ENCODE peak calls at places on chromosomes 13 and 19, in ten cellular contexts. K, R, P, X, A, C, N, W, E and Y are unnamed samples.

GRCh38 chr13:77874406-77874805 is 44.2 kb downstream of the EDNRB start:
- ATAC-seq in K (no peak), R (no peak), P (no peak), X (no peak), A (no peak), C (no peak), N (no peak), W (no peak), E (no peak), Y (no peak)

GRCh38 chr19:45621389-45621788 is 17.8 kb downstream of the EML2 start:
- ATAC-seq in K (no peak), R (no peak), P (no peak), X (no peak), A (no peak), C (no peak), N (no peak), W (no peak), E (no peak), Y (no peak)

GRCh38 chr13:77555246-77555645 is 19.7 kb downstream of the SCEL start:
- ATAC-seq in K (no peak), R (no peak), P (no peak), X (no peak), A (no peak), C (no peak), N (no peak), W (no peak), E (no peak), Y (no peak)

GRCh38 chr13:72400859-72401258 is 326.6 kb downstream of the MZT1 start:
- ATAC-seq in K (no peak), R (no peak), P (no peak), X (no peak), A (no peak), C (no peak), N (no peak), W (no peak), E (no peak), Y (no peak)

GRCh38 chr19:15433519-15434069 is 14.8 kb upstream of the AKAP8L start:
- ATAC-seq in K (no peak), R (no peak), P (no peak), X (no peak), A (no peak), C (no peak), N (no peak), W (no peak), E (no peak), Y (no peak)

GRCh38 chr13:78339927-78340326 is 263.4 kb downstream of the POU4F1 start:
- ATAC-seq in K (no peak), R (no peak), P (no peak), X (no peak), A (no peak), C (no peak), N (no peak), W (no peak), E (no peak), Y (no peak)

GRCh38 chr19:5297272-5297669 is 43.3 kb downstream of the PTPRS start:
- ATAC-seq in K (no peak), R (no peak), P (no peak), X (no peak), A (no peak), C (no peak), N (no peak), W (no peak), E (no peak), Y (no peak)

GRCh38 chr13:48585456-48585840 is 52.6 kb upstream of the RCBTB2 start:
- ATAC-seq in K (no peak), R (no peak), P (no peak), X (peak), A (no peak), C (peak), N (peak), W (peak), E (no peak), Y (no peak)

GRCh38 chr13:33722216-33722900 is 95.6 kb upstream of the RFC3 start:
- ATAC-seq in K (no peak), R (no peak), P (peak), X (no peak), A (peak), C (no peak), N (no peak), W (no peak), E (peak), Y (peak)

GRCh38 chr19:29389495-29389894 is 136.3 kb upstream of the VSTM2B start:
- ATAC-seq in K (no peak), R (no peak), P (no peak), X (no peak), A (no peak), C (no peak), N (no peak), W (no peak), E (no peak), Y (no peak)

GRCh38 chr13:97223711-97224461 is 1.8 kb downstream of the MBNL2 start:
- ATAC-seq in K (peak), R (no peak), P (no peak), X (peak), A (no peak), C (peak), N (peak), W (peak), E (no peak), Y (peak)

GRCh38 chr19:6723108-6723618 is 2.7 kb upstream of the C3 start:
- ATAC-seq in K (no peak), R (no peak), P (no peak), X (no peak), A (no peak), C (no peak), N (peak), W (peak), E (no peak), Y (no peak)

GRCh38 chr13:34627499-34627898 is 314.6 kb upstream of the NBEA start:
- ATAC-seq in K (no peak), R (peak), P (no peak), X (no peak), A (no peak), C (no peak), N (no peak), W (no peak), E (no peak), Y (no peak)

GRCh38 chr13:113361406-113361805 is 2.5 kb downstream of the GRTP1 start:
- ATAC-seq in K (no peak), R (no peak), P (no peak), X (no peak), A (no peak), C (no peak), N (no peak), W (no peak), E (peak), Y (peak)

GRCh38 chr19:16608290-16608704 is 19.7 kb downstream of the MED26 start:
- ATAC-seq in K (no peak), R (no peak), P (peak), X (no peak), A (peak), C (peak), N (peak), W (peak), E (peak), Y (peak)

GRCh38 chr13:91721413-91721812 is 323.0 kb downstream of the GPC5 start:
- ATAC-seq in K (no peak), R (no peak), P (no peak), X (no peak), A (no peak), C (no peak), N (no peak), W (no peak), E (no peak), Y (no peak)

GRCh38 chr13:53004605-53005004 is 24.0 kb upstream of the OLFM4 start:
- ATAC-seq in K (no peak), R (peak), P (no peak), X (no peak), A (no peak), C (no peak), N (no peak), W (no peak), E (no peak), Y (no peak)

GRCh38 chr19:45097776-45098520 is 5.0 kb downstream of the PPP1R37 start:
- ATAC-seq in K (no peak), R (peak), P (no peak), X (peak), A (no peak), C (peak), N (peak), W (peak), E (no peak), Y (no peak)

GRCh38 chr13:97125051-97125809 is 96.9 kb upstream of the MBNL2 start:
- ATAC-seq in K (no peak), R (peak), P (peak), X (no peak), A (peak), C (peak), N (no peak), W (peak), E (peak), Y (peak)

GRCh38 chr19:3276341-3276799 is 51.9 kb downstream of the CELF5 start:
- ATAC-seq in K (peak), R (peak), P (peak), X (peak), A (peak), C (no peak), N (peak), W (peak), E (peak), Y (peak)

GRCh38 chr19:49355890-49356289 is 6.3 kb downstream of the TEAD2 start:
- ATAC-seq in K (no peak), R (no peak), P (no peak), X (no peak), A (no peak), C (no peak), N (peak), W (peak), E (peak), Y (no peak)

GRCh38 chr19:7366701-7367420 is 18.1 kb downstream of the ARHGEF18 start:
- ATAC-seq in K (peak), R (peak), P (peak), X (peak), A (peak), C (no peak), N (peak), W (no peak), E (peak), Y (peak)

GRCh38 chr19:16381756-16382401 is 57.3 kb downstream of the KLF2 start:
- ATAC-seq in K (no peak), R (no peak), P (no peak), X (no peak), A (no peak), C (peak), N (peak), W (peak), E (no peak), Y (no peak)

GRCh38 chr13:99617474-99618255 is 116.4 kb downstream of the TM9SF2 start:
- ATAC-seq in K (no peak), R (peak), P (no peak), X (peak), A (no peak), C (peak), N (peak), W (peak), E (peak), Y (no peak)

GRCh38 chr19:27689734-27690241 is 1523.2 kb downstream of the UQCRFS1 start:
- ATAC-seq in K (no peak), R (no peak), P (no peak), X (no peak), A (no peak), C (peak), N (no peak), W (no peak), E (no peak), Y (no peak)

GRCh38 chr13:48806522-48806921 is 152.8 kb downstream of the CYSLTR2 start:
- ATAC-seq in K (no peak), R (no peak), P (no peak), X (no peak), A (no peak), C (no peak), N (no peak), W (no peak), E (no peak), Y (no peak)

GRCh38 chr13:40547545-40548322 is 118.7 kb downstream of the FOXO1 start:
- ATAC-seq in K (no peak), R (no peak), P (peak), X (no peak), A (peak), C (peak), N (no peak), W (no peak), E (peak), Y (peak)

GRCh38 chr13:42747399-42747873 is 33.9 kb upstream of the FAM216B start:
- ATAC-seq in K (no peak), R (no peak), P (no peak), X (no peak), A (no peak), C (peak), N (no peak), W (no peak), E (no peak), Y (no peak)

GRCh38 chr13:27952931-27953670 is 16.0 kb downstream of the CDX2 start:
- ATAC-seq in K (no peak), R (no peak), P (no peak), X (peak), A (no peak), C (no peak), N (peak), W (no peak), E (no peak), Y (no peak)

GRCh38 chr19:7772752-7773291 is 9.8 kb downstream of the CLEC4M start:
- ATAC-seq in K (peak), R (no peak), P (peak), X (no peak), A (peak), C (no peak), N (no peak), W (no peak), E (peak), Y (peak)

GRCh38 chr13:49551245-49551644 is 34.1 kb downstream of the RCBTB1 start:
- ATAC-seq in K (no peak), R (no peak), P (no peak), X (no peak), A (no peak), C (no peak), N (peak), W (no peak), E (no peak), Y (no peak)

GRCh38 chr13:40052954-40053353 is 397.5 kb downstream of the COG6 start:
- ATAC-seq in K (no peak), R (no peak), P (no peak), X (no peak), A (no peak), C (no peak), N (no peak), W (no peak), E (no peak), Y (no peak)

GRCh38 chr13:46121597-46122163 is 16.8 kb upstream of the CPB2 start:
- ATAC-seq in K (no peak), R (no peak), P (no peak), X (no peak), A (no peak), C (no peak), N (peak), W (no peak), E (no peak), Y (no peak)

GRCh38 chr13:73702419-73703071 is 431.7 kb downstream of the KLF12 start:
- ATAC-seq in K (no peak), R (no peak), P (peak), X (no peak), A (peak), C (no peak), N (no peak), W (no peak), E (peak), Y (peak)

GRCh38 chr19:33241530-33242101 is 16.0 kb upstream of the SLC7A10 start:
- ATAC-seq in K (no peak), R (peak), P (peak), X (peak), A (no peak), C (peak), N (peak), W (peak), E (peak), Y (peak)

GRCh38 chr13:112741185-112741755 is 51.4 kb downstream of the ATP11A start:
- ATAC-seq in K (no peak), R (no peak), P (no peak), X (no peak), A (no peak), C (no peak), N (peak), W (no peak), E (no peak), Y (no peak)

GRCh38 chr13:20882206-20882605 is 20.3 kb downstream of the XPO4 start:
- ATAC-seq in K (no peak), R (peak), P (no peak), X (no peak), A (no peak), C (peak), N (no peak), W (no peak), E (no peak), Y (no peak)

GRCh38 chr13:33083054-33083453 is 66.8 kb downstream of the KL start:
- ATAC-seq in K (no peak), R (no peak), P (no peak), X (no peak), A (no peak), C (no peak), N (no peak), W (no peak), E (no peak), Y (no peak)